ENCODE peak calls at places on chromosomes 4 and X, in six cellular contexts. O is mesenchymal stem cell, M is IMR-90, Z is trophoblast cell, L is mesendoderm, H is H1. R is an unnamed sample.

GRCh38 chrX:40262641-40263560 is 165.1 kb upstream of the BCOR start:
- DNase-seq in O (peak; percentile 83), M (peak; percentile 41), Z (peak; percentile 48), L (peak; percentile 51), H (no peak), R (no peak)

GRCh38 chr4:1210241-1210841 is 38.0 kb upstream of the SPON2 start:
- DNase-seq in O (no peak), M (no peak), Z (no peak), L (no peak), H (no peak), R (no peak)

GRCh38 chr4:3461515-3462291 is 1.4 kb upstream of the DOK7 start:
- DNase-seq in O (no peak), M (no peak), Z (no peak), L (no peak), H (no peak), R (no peak)

GRCh38 chr4:70306101-70306500 is 28.7 kb upstream of the CABS1 start:
- DNase-seq in O (no peak), M (no peak), Z (no peak), L (no peak), H (no peak), R (no peak)

GRCh38 chr4:43968041-43968440 is 480.6 kb downstream of the KCTD8 start:
- DNase-seq in O (no peak), M (no peak), Z (no peak), L (no peak), H (no peak), R (no peak)

GRCh38 chr4:145732895-145733880 is 53.2 kb downstream of the C4orf51 start:
- DNase-seq in O (peak; percentile 94), M (peak; percentile 89), Z (peak; percentile 77), L (peak; percentile 98), H (peak; percentile 93), R (peak; percentile 88)

GRCh38 chr4:93842512-93843252 is 14.1 kb downstream of the ATOH1 start:
- DNase-seq in O (no peak), M (no peak), Z (no peak), L (no peak), H (no peak), R (no peak)

GRCh38 chrX:17654116-17654515 is 83.2 kb upstream of the SCML1 start:
- DNase-seq in O (no peak), M (no peak), Z (no peak), L (no peak), H (no peak), R (no peak)

GRCh38 chr4:32340591-32340990 is 1620.4 kb downstream of the PCDH7 start:
- DNase-seq in O (no peak), M (no peak), Z (no peak), L (no peak), H (no peak), R (no peak)

GRCh38 chr4:176641237-176641636 is 151.5 kb downstream of the VEGFC start:
- DNase-seq in O (no peak), M (peak; percentile 53), Z (no peak), L (no peak), H (no peak), R (no peak)

GRCh38 chrX:67544871-67545771 is 1.3 kb downstream of the AR start:
- DNase-seq in O (peak; percentile 79), M (peak; percentile 22), Z (no peak), L (peak; percentile 58), H (peak; percentile 51), R (peak; percentile 15)

GRCh38 chr4:105741548-105741947 is 33.0 kb downstream of the GSTCD start:
- DNase-seq in O (no peak), M (peak; percentile 35), Z (no peak), L (no peak), H (no peak), R (no peak)

GRCh38 chrX:71178908-71179307 is 34.3 kb downstream of the NLGN3 start:
- DNase-seq in O (peak; percentile 68), M (peak; percentile 69), Z (peak; percentile 33), L (peak; percentile 81), H (no peak), R (peak; percentile 44)

GRCh38 chr4:20684852-20685763 is 15.2 kb upstream of the PACRGL start:
- DNase-seq in O (peak; percentile 40), M (peak; percentile 27), Z (no peak), L (no peak), H (no peak), R (no peak)

GRCh38 chr4:106423791-106424190 is 55.2 kb upstream of the GIMD1 start:
- DNase-seq in O (no peak), M (no peak), Z (no peak), L (no peak), H (no peak), R (no peak)

GRCh38 chr4:4856071-4857000 is 3.1 kb upstream of the MSX1 start:
- DNase-seq in O (peak; percentile 37), M (no peak), Z (no peak), L (peak; percentile 77), H (peak; percentile 64), R (no peak)

GRCh38 chr4:7052923-7053715 is 9.9 kb downstream of the TADA2B start:
- DNase-seq in O (peak; percentile 32), M (no peak), Z (no peak), L (no peak), H (no peak), R (no peak)

GRCh38 chr4:113919611-113920010 is 59.8 kb downstream of the ARSJ start:
- DNase-seq in O (peak; percentile 37), M (peak; percentile 75), Z (no peak), L (peak; percentile 26), H (no peak), R (no peak)

GRCh38 chrX:101417190-101417589 is 9.2 kb downstream of the HNRNPH2 start:
- DNase-seq in O (peak; percentile 39), M (no peak), Z (no peak), L (no peak), H (no peak), R (no peak)

GRCh38 chrX:101419489-101419888 is 11.5 kb downstream of the HNRNPH2 start:
- DNase-seq in O (no peak), M (no peak), Z (no peak), L (peak; percentile 37), H (no peak), R (no peak)

GRCh38 chrX:101415180-101416130 is 7.4 kb downstream of the HNRNPH2 start:
- DNase-seq in O (peak; percentile 85), M (peak; percentile 84), Z (peak; percentile 36), L (peak; percentile 80), H (no peak), R (peak; percentile 46)

GRCh38 chrX:101416691-101417090 is 8.7 kb downstream of the HNRNPH2 start:
- DNase-seq in O (peak; percentile 61), M (no peak), Z (peak; percentile 21), L (no peak), H (no peak), R (no peak)

GRCh38 chrX:101417981-101418841 is 10.2 kb downstream of the HNRNPH2 start:
- DNase-seq in O (peak; percentile 55), M (no peak), Z (no peak), L (peak; percentile 77), H (peak; percentile 72), R (peak; percentile 59)
- H2BK120ac ChIP-seq in O (peak overlapping the region; percentile 91), M (peak overlapping the region; percentile 84), Z (peak overlapping the region; percentile 98), L (no peak overlapping the region), H (no peak overlapping the region), R (no peak overlapping the region)

DNA sequence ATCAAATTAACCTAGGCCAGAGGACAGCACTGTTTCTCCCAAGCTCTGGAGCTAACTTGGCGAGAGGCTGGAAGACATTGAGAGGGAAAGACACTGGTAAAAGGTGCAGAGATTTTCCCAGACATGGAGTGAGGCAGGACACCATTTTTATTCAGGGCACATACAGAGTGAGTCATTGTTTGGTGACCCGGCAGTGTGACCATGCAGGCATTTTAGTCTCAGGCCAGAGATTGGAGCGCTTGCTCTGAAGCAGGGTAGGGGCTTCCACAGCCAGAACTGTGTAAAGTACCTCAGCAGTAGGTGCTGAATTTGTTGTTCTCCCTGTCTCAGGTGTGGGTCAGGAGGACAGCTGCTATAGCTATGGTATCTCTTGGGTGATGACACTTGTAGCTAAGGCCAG is 79.6 kb upstream of the ATP8A1 start:
- DNase-seq in O (no peak), M (no peak), Z (no peak), L (no peak), H (no peak), R (no peak)
- H3K4me3 ChIP-seq in O (no peak overlapping the region), M (no peak overlapping the region), Z (no peak overlapping the region), L (no peak overlapping the region), H (no peak overlapping the region), R (peak overlapping the region; percentile 53)

DNA sequence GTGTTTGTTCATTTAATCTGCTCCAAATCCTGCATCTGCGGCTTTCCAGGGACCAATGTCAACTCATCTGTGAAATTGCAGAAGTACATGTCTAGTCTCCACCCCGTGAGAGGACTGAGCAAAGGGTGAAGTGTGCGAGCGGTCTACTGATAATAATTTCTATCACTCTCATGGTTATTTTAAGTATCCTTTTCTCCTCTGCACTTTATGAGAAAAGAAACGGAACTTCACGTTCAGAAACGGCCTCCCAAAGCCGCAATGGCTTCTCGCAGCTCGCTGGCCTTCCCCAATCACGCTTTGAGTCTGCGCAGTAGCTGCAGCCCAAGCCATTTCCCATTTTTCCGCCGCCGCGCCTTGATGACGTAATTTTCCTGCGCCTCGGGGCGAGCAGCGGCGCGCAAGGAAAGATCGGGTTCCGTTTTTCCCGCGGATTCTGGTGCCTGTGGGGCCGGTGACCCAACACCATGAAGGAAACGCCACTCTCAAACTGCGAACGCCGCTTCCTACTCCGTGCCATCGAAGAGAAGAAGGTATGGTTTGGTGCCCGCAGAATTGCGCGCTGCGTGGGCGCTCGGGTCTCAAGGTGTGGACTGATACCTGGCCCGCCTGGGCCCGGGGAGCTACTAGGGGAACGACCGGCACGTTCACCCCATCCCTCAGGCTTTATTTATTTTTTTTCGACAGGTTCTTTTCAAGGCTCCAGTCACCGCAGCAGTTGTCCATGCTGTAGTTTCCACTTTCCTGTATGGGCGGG is at the start of gene EXOSC9:
- DNase-seq in O (peak; percentile 93), M (peak; percentile 94), Z (peak; percentile 90), L (peak; percentile 97), H (peak; percentile 99), R (peak; percentile 94)
- H3K4ac ChIP-seq in O (peak within 1 kb of the TSS; percentile 8), M (peak within 1 kb of the TSS; percentile 92), Z (peak within 1 kb of the TSS; percentile 37), L (peak within 1 kb of the TSS; percentile 81), H (peak within 1 kb of the TSS; percentile 40), R (no peak within 1 kb of the TSS)

GRCh38 chr4:158769175-158769831 is 477 bp downstream of the FNIP2 start:
- DNase-seq in O (peak; percentile 45), M (no peak), Z (peak; percentile 38), L (peak; percentile 32), H (peak; percentile 76), R (no peak)

GRCh38 chr4:158770671-158771070 is 1.8 kb downstream of the FNIP2 start:
- DNase-seq in O (no peak), M (no peak), Z (no peak), L (no peak), H (no peak), R (no peak)

GRCh38 chr4:158771776-158772175 is 3.0 kb downstream of the FNIP2 start:
- DNase-seq in O (no peak), M (no peak), Z (no peak), L (no peak), H (no peak), R (no peak)

GRCh38 chr4:158766419-158767044 is 2.3 kb upstream of the FNIP2 start:
- DNase-seq in O (no peak), M (no peak), Z (no peak), L (no peak), H (no peak), R (no peak)

DNA sequence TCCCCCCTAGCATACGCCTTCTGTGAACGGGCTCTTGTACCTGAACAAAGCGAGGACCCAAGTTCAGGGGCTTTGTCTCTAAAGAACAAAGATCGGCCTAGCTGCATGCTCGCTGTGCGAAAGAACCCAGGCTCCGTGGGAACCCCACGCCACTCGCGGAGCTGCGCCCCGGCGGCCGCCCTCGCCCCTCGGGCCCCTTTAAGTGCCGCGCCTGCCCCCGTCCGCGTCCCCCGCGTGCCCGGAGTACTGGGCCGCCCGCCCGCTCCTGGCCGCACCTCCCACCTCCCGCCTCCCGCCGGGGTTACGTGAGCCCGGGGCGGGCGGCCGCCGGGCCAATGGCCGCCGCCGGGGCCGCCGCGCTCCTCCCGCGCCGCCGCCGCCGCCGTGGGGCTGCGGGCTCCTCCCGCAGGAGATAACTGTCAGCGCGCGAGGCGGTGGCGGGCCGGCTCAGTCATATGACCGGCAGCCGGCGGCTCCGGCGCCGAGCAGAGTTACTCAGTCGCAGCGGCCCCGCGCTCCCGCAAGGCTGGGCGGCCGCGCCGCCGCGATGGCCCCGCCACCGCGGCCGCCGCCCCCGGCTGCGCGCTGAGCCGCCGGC is at the start of gene FNIP2:
- DNase-seq in O (peak; percentile 82), M (peak; percentile 72), Z (peak; percentile 71), L (peak; percentile 72), H (peak; percentile 84), R (peak; percentile 64)
- H2BK120ac ChIP-seq in O (peak within 1 kb of the TSS; percentile 82), M (peak within 1 kb of the TSS; percentile 78), Z (peak within 1 kb of the TSS; percentile 96), L (no peak within 1 kb of the TSS), H (no peak within 1 kb of the TSS), R (no peak within 1 kb of the TSS)

R was measured in neuronal stem cell.